ENCODE peak calls at places on chromosomes 12 and 14, in eight cellular contexts. Z, E, Q, S, T, U, R and W are unnamed samples.

GRCh38 chr12:148676-149416 is 65.1 kb downstream of the SLC6A12 start:
- DNase-seq in Z (no peak), E (no peak), Q (no peak), S (no peak), T (no peak), U (no peak), R (no peak), W (no peak)

GRCh38 chr14:53715390-53715730 is 241.3 kb downstream of the BMP4 start:
- DNase-seq in Z (peak), E (no peak), Q (peak), S (no peak), T (no peak), U (no peak), R (no peak), W (no peak)

GRCh38 chr14:54364555-54365415 is 32.0 kb upstream of the CDKN3 start:
- DNase-seq in Z (no peak), E (no peak), Q (peak), S (peak), T (no peak), U (no peak), R (no peak), W (no peak)

GRCh38 chr12:122834921-122835692 is at the start of gene HIP1R:
- DNase-seq in Z (peak), E (peak), Q (no peak), S (peak), T (no peak), U (peak), R (peak), W (peak)

GRCh38 chr12:1919284-1919683 is 832 bp upstream of the CACNA2D4 start:
- DNase-seq in Z (peak), E (no peak), Q (no peak), S (no peak), T (no peak), U (no peak), R (no peak), W (no peak)

GRCh38 chr12:58306266-58306995 is 365.1 kb downstream of the ATP23 start:
- DNase-seq in Z (no peak), E (no peak), Q (no peak), S (no peak), T (no peak), U (no peak), R (no peak), W (no peak)

GRCh38 chr12:124109760-124110159 is 136.7 kb downstream of the ZNF664 start:
- DNase-seq in Z (peak), E (no peak), Q (peak), S (no peak), T (no peak), U (peak), R (no peak), W (no peak)

GRCh38 chr12:58850826-58851225 is 69.5 kb downstream of the LRIG3 start:
- DNase-seq in Z (no peak), E (no peak), Q (no peak), S (no peak), T (no peak), U (no peak), R (no peak), W (no peak)

GRCh38 chr14:39417014-39417413 is 15.2 kb downstream of the FBXO33 start:
- DNase-seq in Z (no peak), E (no peak), Q (no peak), S (no peak), T (no peak), U (no peak), R (no peak), W (no peak)

GRCh38 chr14:23538785-23539184 is 12.8 kb downstream of the ZFHX2 start:
- DNase-seq in Z (peak), E (no peak), Q (peak), S (peak), T (no peak), U (no peak), R (no peak), W (no peak)

GRCh38 chr12:1078002-1078401 is 87.0 kb downstream of the ERC1 start:
- DNase-seq in Z (no peak), E (no peak), Q (no peak), S (no peak), T (no peak), U (no peak), R (no peak), W (no peak)

GRCh38 chr12:110266980-110267620 is 13.9 kb upstream of the ATP2A2 start:
- DNase-seq in Z (peak), E (no peak), Q (peak), S (peak), T (no peak), U (no peak), R (no peak), W (no peak)

GRCh38 chr14:95206534-95206933 is 49.2 kb upstream of the DICER1 start:
- DNase-seq in Z (no peak), E (no peak), Q (no peak), S (no peak), T (no peak), U (no peak), R (no peak), W (no peak)

GRCh38 chr14:24071144-24071697 is at the start of gene CPNE6:
- DNase-seq in Z (no peak), E (peak), Q (no peak), S (no peak), T (no peak), U (no peak), R (peak), W (no peak)

GRCh38 chr12:52380271-52380694 is 5.2 kb downstream of the KRT84 start:
- DNase-seq in Z (no peak), E (peak), Q (no peak), S (peak), T (peak), U (peak), R (peak), W (no peak)

GRCh38 chr12:107448198-107448597 is 237.4 kb upstream of the PWP1 start:
- DNase-seq in Z (no peak), E (peak), Q (peak), S (no peak), T (peak), U (peak), R (no peak), W (no peak)

GRCh38 chr12:52517888-52518287 is 2.3 kb downstream of the KRT5 start:
- DNase-seq in Z (no peak), E (no peak), Q (no peak), S (no peak), T (no peak), U (no peak), R (no peak), W (no peak)

GRCh38 chr12:40152783-40153383 is 47.0 kb upstream of the SLC2A13 start:
- DNase-seq in Z (peak), E (peak), Q (peak), S (peak), T (peak), U (peak), R (no peak), W (peak)

GRCh38 chr14:35121026-35121886 is 534 bp downstream of the PPP2R3C start:
- DNase-seq in Z (no peak), E (peak), Q (no peak), S (no peak), T (no peak), U (no peak), R (no peak), W (no peak)

GRCh38 chr12:56417739-56418138 is 31.5 kb downstream of the TIMELESS start:
- DNase-seq in Z (no peak), E (no peak), Q (no peak), S (no peak), T (no peak), U (no peak), R (no peak), W (no peak)

GRCh38 chr12:53588155-53588554 is 38.0 kb downstream of the ATF7 start:
- DNase-seq in Z (no peak), E (no peak), Q (no peak), S (no peak), T (no peak), U (no peak), R (no peak), W (no peak)

GRCh38 chr12:96020314-96021003 is 14.9 kb downstream of the LTA4H start:
- DNase-seq in Z (no peak), E (no peak), Q (no peak), S (no peak), T (no peak), U (peak), R (no peak), W (no peak)

GRCh38 chr12:69553626-69554248 is 31.5 kb upstream of the CCT2 start:
- DNase-seq in Z (no peak), E (no peak), Q (peak), S (no peak), T (no peak), U (no peak), R (no peak), W (no peak)

GRCh38 chr14:67166450-67166853 is 22.8 kb upstream of the GARIN2 start:
- DNase-seq in Z (no peak), E (peak), Q (peak), S (no peak), T (peak), U (peak), R (no peak), W (no peak)

GRCh38 chr14:62081012-62081612 is 318.9 kb downstream of the SNAPC1 start:
- DNase-seq in Z (no peak), E (no peak), Q (no peak), S (no peak), T (no peak), U (peak), R (no peak), W (no peak)

GRCh38 chr14:75549169-75549568 is 26.9 kb downstream of the BATF start:
- DNase-seq in Z (no peak), E (peak), Q (no peak), S (no peak), T (no peak), U (no peak), R (no peak), W (no peak)

GRCh38 chr12:117587646-117588287 is 226.3 kb upstream of the NOS1 start:
- DNase-seq in Z (peak), E (peak), Q (no peak), S (peak), T (no peak), U (peak), R (no peak), W (no peak)

GRCh38 chr12:51906452-51907082 is 737 bp upstream of the ACVRL1 start:
- DNase-seq in Z (no peak), E (no peak), Q (no peak), S (no peak), T (no peak), U (no peak), R (peak), W (no peak)

GRCh38 chr12:7879246-7879645 is 6.5 kb upstream of the SLC2A14 start:
- DNase-seq in Z (no peak), E (no peak), Q (no peak), S (no peak), T (no peak), U (no peak), R (no peak), W (no peak)

GRCh38 chr14:69117020-69117767 is 35.7 kb downstream of the DCAF5 start:
- DNase-seq in Z (no peak), E (no peak), Q (no peak), S (no peak), T (no peak), U (no peak), R (no peak), W (no peak)

GRCh38 chr12:34033628-34034296 is 11.5 kb downstream of the ALG10 start:
- DNase-seq in Z (no peak), E (no peak), Q (peak), S (no peak), T (peak), U (peak), R (no peak), W (no peak)

GRCh38 chr14:60051690-60052324 is 39.9 kb upstream of the PCNX4 start:
- DNase-seq in Z (no peak), E (no peak), Q (peak), S (peak), T (no peak), U (no peak), R (no peak), W (no peak)

GRCh38 chr12:22530-23201 is 43.9 kb upstream of the IQSEC3 start:
- DNase-seq in Z (peak), E (no peak), Q (no peak), S (no peak), T (no peak), U (no peak), R (no peak), W (no peak)

GRCh38 chr14:35034440-35034833 is 11.6 kb upstream of the FAM177A1 start:
- DNase-seq in Z (no peak), E (no peak), Q (no peak), S (no peak), T (no peak), U (no peak), R (no peak), W (no peak)

GRCh38 chr12:81530352-81530751 is 228.8 kb downstream of the PPFIA2 start:
- DNase-seq in Z (no peak), E (no peak), Q (no peak), S (no peak), T (no peak), U (no peak), R (no peak), W (no peak)

GRCh38 chr14:37591941-37592287 is 3.1 kb downstream of the FOXA1 start:
- DNase-seq in Z (no peak), E (no peak), Q (no peak), S (no peak), T (no peak), U (no peak), R (peak), W (no peak)

GRCh38 chr12:68876471-68876870 is 56.5 kb downstream of the CPM start:
- DNase-seq in Z (no peak), E (no peak), Q (no peak), S (no peak), T (no peak), U (no peak), R (no peak), W (no peak)

GRCh38 chr12:116906285-116906684 is 4.5 kb upstream of the FBXW8 start:
- DNase-seq in Z (no peak), E (no peak), Q (no peak), S (no peak), T (no peak), U (no peak), R (no peak), W (no peak)

GRCh38 chr12:54010972-54011664 is 2.3 kb downstream of the HOXC8 start:
- DNase-seq in Z (no peak), E (no peak), Q (no peak), S (no peak), T (no peak), U (no peak), R (no peak), W (no peak)